ENCODE peak calls at places on chromosome 12, in ten cellular contexts. G is uterus; F is mucosa of descending colon; R is left lung; S is stimulated activated CD4-positive, alpha-beta T cell treated with anti-CD3 and anti-CD28 coated beads, Interleukin-4, amount 100 ng/mL, for 4 hours; M is iris pigment epithelial cell; C is left ventricle myocardium inferior; T is SK-N-SH; A is activated naive CD8-positive, alpha-beta T cell treated with anti-CD3 and anti-CD28 coated beads, Interleukin-2, amount 50 U/mL, for 16 hours; H is choroid plexus epithelial cell. I is an unnamed sample.
A peak's percentile ranks its signal among the peaks of the same experiment; 100 is the strongest.

GRCh38 chr12:121144416-121144914 is 11.8 kb downstream of the P2RX7 start:
- DNase-seq in G (no peak), F (no peak), R (no peak), S (no peak), M (peak; percentile 82), C (no peak), T (no peak), A (no peak), H (peak; percentile 51), I (no peak)

GRCh38 chr12:47837190-47838171 is 17.8 kb upstream of the HDAC7 start:
- DNase-seq in G (peak; percentile 79), F (peak; percentile 63), R (no peak), S (peak; percentile 65), M (peak; percentile 58), C (peak; percentile 75), T (peak; percentile 81), A (no peak), H (peak; percentile 79), I (peak; percentile 84)

GRCh38 chr12:61137677-61138380 is 1122.4 kb upstream of the USP15 start:
- DNase-seq in G (no peak), F (no peak), R (no peak), S (no peak), M (no peak), C (no peak), T (no peak), A (no peak), H (no peak), I (no peak)

GRCh38 chr12:124992874-124993567 is 424 bp upstream of the BRI3BP start:
- DNase-seq in G (no peak), F (peak; percentile 89), R (peak; percentile 62), S (peak; percentile 74), M (peak; percentile 22), C (no peak), T (peak; percentile 82), A (peak; percentile 64), H (peak; percentile 39), I (peak; percentile 44)

GRCh38 chr12:25241171-25242020 is 9.3 kb downstream of the KRAS start:
- DNase-seq in G (no peak), F (no peak), R (no peak), S (no peak), M (peak; percentile 63), C (no peak), T (peak; percentile 27), A (no peak), H (peak; percentile 81), I (no peak)

GRCh38 chr12:121968880-121969279 is 50.5 kb downstream of the CFAP251 start:
- DNase-seq in G (no peak), F (peak; percentile 21), R (peak; percentile 61), S (no peak), M (no peak), C (peak; percentile 24), T (no peak), A (no peak), H (no peak), I (no peak)

GRCh38 chr12:2813573-2814185 is 1.2 kb downstream of the ITFG2 start:
- DNase-seq in G (no peak), F (peak; percentile 74), R (peak; percentile 52), S (peak; percentile 30), M (peak; percentile 75), C (no peak), T (peak; percentile 78), A (no peak), H (peak; percentile 85), I (peak; percentile 75)

GRCh38 chr12:124698211-124698997 is 131.0 kb upstream of the NCOR2 start:
- DNase-seq in G (no peak), F (no peak), R (no peak), S (no peak), M (no peak), C (no peak), T (no peak), A (no peak), H (no peak), I (peak; percentile 52)

GRCh38 chr12:45327823-45328383 is 112.0 kb downstream of the ANO6 start:
- DNase-seq in G (no peak), F (no peak), R (no peak), S (no peak), M (peak; percentile 56), C (no peak), T (no peak), A (no peak), H (peak; percentile 57), I (no peak)

GRCh38 chr12:13179159-13180074 is 17.1 kb upstream of the EMP1 start:
- DNase-seq in G (peak; percentile 86), F (peak; percentile 70), R (no peak), S (peak; percentile 45), M (no peak), C (peak; percentile 41), T (peak; percentile 54), A (peak; percentile 7), H (no peak), I (peak; percentile 46)

GRCh38 chr12:47817272-47818006 is 2.3 kb downstream of the HDAC7 start:
- DNase-seq in G (no peak), F (no peak), R (no peak), S (no peak), M (no peak), C (no peak), T (no peak), A (no peak), H (no peak), I (no peak)

GRCh38 chr12:56449622-56449984 is 377 bp upstream of the TIMELESS start:
- DNase-seq in G (no peak), F (no peak), R (no peak), S (no peak), M (no peak), C (no peak), T (no peak), A (no peak), H (no peak), I (no peak)

GRCh38 chr12:52202361-52203078 is 10.7 kb upstream of the KRT80 start:
- DNase-seq in G (no peak), F (no peak), R (peak; percentile 32), S (no peak), M (no peak), C (peak; percentile 13), T (no peak), A (no peak), H (no peak), I (no peak)

GRCh38 chr12:104938371-104938770 is 19.7 kb downstream of the SLC41A2 start:
- DNase-seq in G (no peak), F (no peak), R (no peak), S (no peak), M (no peak), C (no peak), T (no peak), A (no peak), H (peak; percentile 28), I (no peak)

GRCh38 chr12:46217686-46218508 is 50.9 kb downstream of the SLC38A1 start:
- DNase-seq in G (no peak), F (peak; percentile 71), R (no peak), S (no peak), M (no peak), C (no peak), T (no peak), A (no peak), H (no peak), I (peak; percentile 37)

GRCh38 chr12:76310110-76310509 is 38.1 kb downstream of the BBS10 start:
- DNase-seq in G (no peak), F (no peak), R (no peak), S (no peak), M (peak; percentile 63), C (no peak), T (no peak), A (no peak), H (peak; percentile 70), I (no peak)

GRCh38 chr12:6292606-6293005 is 17.9 kb upstream of the PLEKHG6 start:
- DNase-seq in G (no peak), F (no peak), R (no peak), S (no peak), M (peak; percentile 86), C (no peak), T (no peak), A (no peak), H (peak; percentile 83), I (no peak)

GRCh38 chr12:40942326-40942725 is 245.8 kb upstream of the PDZRN4 start:
- DNase-seq in G (no peak), F (no peak), R (no peak), S (no peak), M (peak; percentile 60), C (no peak), T (no peak), A (no peak), H (peak; percentile 41), I (no peak)

GRCh38 chr12:103809154-103809553 is 31.9 kb downstream of the NT5DC3 start:
- DNase-seq in G (no peak), F (no peak), R (no peak), S (no peak), M (no peak), C (no peak), T (no peak), A (no peak), H (peak; percentile 83), I (no peak)

GRCh38 chr12:31465002-31465401 is 125.9 kb downstream of the DENND5B start:
- DNase-seq in G (no peak), F (no peak), R (no peak), S (no peak), M (no peak), C (no peak), T (no peak), A (no peak), H (no peak), I (no peak)

GRCh38 chr12:43891856-43892574 is 56.1 kb downstream of the TMEM117 start:
- DNase-seq in G (no peak), F (no peak), R (no peak), S (no peak), M (peak; percentile 8), C (no peak), T (no peak), A (no peak), H (no peak), I (no peak)

GRCh38 chr12:111446044-111446581 is 40.4 kb downstream of the SH2B3 start:
- DNase-seq in G (peak; percentile 64), F (peak; percentile 73), R (no peak), S (no peak), M (peak; percentile 48), C (no peak), T (peak; percentile 76), A (no peak), H (peak; percentile 78), I (no peak)

GRCh38 chr12:121822393-121823100 is 18.7 kb downstream of the SETD1B start:
- DNase-seq in G (no peak), F (no peak), R (no peak), S (no peak), M (no peak), C (no peak), T (no peak), A (no peak), H (no peak), I (no peak)

GRCh38 chr12:131639270-131639940 is 71.5 kb upstream of the SFSWAP start:
- DNase-seq in G (no peak), F (no peak), R (no peak), S (no peak), M (no peak), C (no peak), T (peak; percentile 39), A (no peak), H (no peak), I (no peak)

GRCh38 chr12:129701536-129702165 is 202.2 kb downstream of the TMEM132D start:
- DNase-seq in G (no peak), F (peak; percentile 2), R (no peak), S (no peak), M (peak; percentile 12), C (no peak), T (no peak), A (no peak), H (peak; percentile 60), I (no peak)

GRCh38 chr12:10190558-10191388 is 11.9 kb downstream of the TMEM52B start:
- DNase-seq in G (peak; percentile 37), F (peak; percentile 75), R (peak; percentile 53), S (peak; percentile 24), M (peak; percentile 80), C (peak; percentile 34), T (peak; percentile 60), A (peak; percentile 17), H (peak; percentile 85), I (peak; percentile 59)

GRCh38 chr12:47905313-47905730 is 528 bp upstream of the VDR start:
- DNase-seq in G (no peak), F (peak; percentile 83), R (peak; percentile 79), S (peak; percentile 35), M (no peak), C (peak; percentile 46), T (peak; percentile 80), A (no peak), H (no peak), I (peak; percentile 46)

GRCh38 chr12:105922670-105923102 is 216.1 kb downstream of the NUAK1 start:
- DNase-seq in G (no peak), F (no peak), R (no peak), S (no peak), M (peak; percentile 87), C (no peak), T (no peak), A (no peak), H (peak; percentile 77), I (no peak)

I was measured in testis.